ENCODE peak calls at places on chromosomes 2 and 18, in five cellular contexts. One of them, this sample, is unnamed.

GRCh38 chr2:23801396-23801795 is 125.5 kb downstream of the ATAD2B start:
- DNase-seq in psoas muscle: no peak
- DNase-seq in coronary artery: no peak
- DNase-seq in heart right ventricle: no peak
- DNase-seq in keratinocyte: no peak
- DNase-seq in this sample: no peak

GRCh38 chr2:106272202-106272807 is 78.2 kb upstream of the UXS1 start:
- DNase-seq in psoas muscle: no peak
- DNase-seq in coronary artery: no peak
- DNase-seq in heart right ventricle: no peak
- DNase-seq in keratinocyte: no peak
- DNase-seq in this sample: no peak

GRCh38 chr2:172927381-172928357 is 148.0 kb upstream of the MAP3K20 start:
- DNase-seq in psoas muscle: no peak
- DNase-seq in coronary artery: no peak
- DNase-seq in heart right ventricle: peak; percentile 28
- DNase-seq in keratinocyte: no peak
- DNase-seq in this sample: peak; percentile 84

GRCh38 chr2:56676966-56677365 is 493.2 kb downstream of the CCDC85A start:
- DNase-seq in psoas muscle: no peak
- DNase-seq in coronary artery: no peak
- DNase-seq in heart right ventricle: no peak
- DNase-seq in keratinocyte: no peak
- DNase-seq in this sample: no peak

GRCh38 chr2:95289251-95289650 is 7.9 kb upstream of the KCNIP3 start:
- DNase-seq in psoas muscle: no peak
- DNase-seq in coronary artery: no peak
- DNase-seq in heart right ventricle: no peak
- DNase-seq in keratinocyte: no peak
- DNase-seq in this sample: no peak

GRCh38 chr2:204343685-204344084 is 201.6 kb upstream of the PARD3B start:
- DNase-seq in psoas muscle: no peak
- DNase-seq in coronary artery: no peak
- DNase-seq in heart right ventricle: no peak
- DNase-seq in keratinocyte: no peak
- DNase-seq in this sample: no peak

GRCh38 chr18:46916551-46917107 is 678 bp downstream of the PIAS2 start:
- DNase-seq in psoas muscle: no peak
- DNase-seq in coronary artery: no peak
- DNase-seq in heart right ventricle: peak; percentile 19
- DNase-seq in keratinocyte: no peak
- DNase-seq in this sample: peak; percentile 11

GRCh38 chr18:10230072-10230471 is 224.4 kb upstream of the APCDD1 start:
- DNase-seq in psoas muscle: no peak
- DNase-seq in coronary artery: no peak
- DNase-seq in heart right ventricle: no peak
- DNase-seq in keratinocyte: peak; percentile 81
- DNase-seq in this sample: peak; percentile 91

GRCh38 chr18:39776766-39777165 is 2178.3 kb upstream of the PIK3C3 start:
- DNase-seq in psoas muscle: no peak
- DNase-seq in coronary artery: no peak
- DNase-seq in heart right ventricle: no peak
- DNase-seq in keratinocyte: no peak
- DNase-seq in this sample: no peak

GRCh38 chr2:19675856-19676460 is 225.8 kb downstream of the TTC32 start:
- DNase-seq in psoas muscle: no peak
- DNase-seq in coronary artery: peak; percentile 56
- DNase-seq in heart right ventricle: no peak
- DNase-seq in keratinocyte: no peak
- DNase-seq in this sample: no peak

GRCh38 chr2:234290671-234291070 is 206.2 kb downstream of the ARL4C start:
- DNase-seq in psoas muscle: no peak
- DNase-seq in coronary artery: no peak
- DNase-seq in heart right ventricle: no peak
- DNase-seq in keratinocyte: peak; percentile 68
- DNase-seq in this sample: no peak

GRCh38 chr18:23237524-23238151 is 102.4 kb downstream of the CABLES1 start:
- DNase-seq in psoas muscle: peak; percentile 76
- DNase-seq in coronary artery: peak; percentile 89
- DNase-seq in heart right ventricle: peak; percentile 53
- DNase-seq in keratinocyte: no peak
- DNase-seq in this sample: peak; percentile 54

GRCh38 chr18:46335551-46336059 is 231.4 kb downstream of the HAUS1 start:
- DNase-seq in psoas muscle: peak; percentile 49
- DNase-seq in coronary artery: no peak
- DNase-seq in heart right ventricle: no peak
- DNase-seq in keratinocyte: no peak
- DNase-seq in this sample: no peak

GRCh38 chr2:10947005-10947440 is 35.3 kb downstream of the KCNF1 start:
- DNase-seq in psoas muscle: no peak
- DNase-seq in coronary artery: no peak
- DNase-seq in heart right ventricle: no peak
- DNase-seq in keratinocyte: peak; percentile 50
- DNase-seq in this sample: peak; percentile 37

GRCh38 chr2:177547122-177547521 is 154.5 kb downstream of the AGPS start:
- DNase-seq in psoas muscle: no peak
- DNase-seq in coronary artery: no peak
- DNase-seq in heart right ventricle: no peak
- DNase-seq in keratinocyte: no peak
- DNase-seq in this sample: no peak

GRCh38 chr2:218285604-218286003 is 6.7 kb downstream of the TMBIM1 start:
- DNase-seq in psoas muscle: peak; percentile 91
- DNase-seq in coronary artery: peak; percentile 90
- DNase-seq in heart right ventricle: peak; percentile 76
- DNase-seq in keratinocyte: no peak
- DNase-seq in this sample: no peak

GRCh38 chr2:62724886-62725711 is 19.6 kb downstream of the EHBP1 start:
- DNase-seq in psoas muscle: no peak
- DNase-seq in coronary artery: no peak
- DNase-seq in heart right ventricle: no peak
- DNase-seq in keratinocyte: no peak
- DNase-seq in this sample: no peak

GRCh38 chr2:58101500-58101899 is 54.9 kb downstream of the VRK2 start:
- DNase-seq in psoas muscle: no peak
- DNase-seq in coronary artery: no peak
- DNase-seq in heart right ventricle: no peak
- DNase-seq in keratinocyte: no peak
- DNase-seq in this sample: no peak

GRCh38 chr18:9109523-9109922 is 7.0 kb downstream of the NDUFV2 start:
- DNase-seq in psoas muscle: no peak
- DNase-seq in coronary artery: no peak
- DNase-seq in heart right ventricle: no peak
- DNase-seq in keratinocyte: no peak
- DNase-seq in this sample: no peak

GRCh38 chr2:131475831-131476230 is at the start of gene TUBA3D:
- DNase-seq in psoas muscle: no peak
- DNase-seq in coronary artery: no peak
- DNase-seq in heart right ventricle: no peak
- DNase-seq in keratinocyte: no peak
- DNase-seq in this sample: no peak

DNA sequence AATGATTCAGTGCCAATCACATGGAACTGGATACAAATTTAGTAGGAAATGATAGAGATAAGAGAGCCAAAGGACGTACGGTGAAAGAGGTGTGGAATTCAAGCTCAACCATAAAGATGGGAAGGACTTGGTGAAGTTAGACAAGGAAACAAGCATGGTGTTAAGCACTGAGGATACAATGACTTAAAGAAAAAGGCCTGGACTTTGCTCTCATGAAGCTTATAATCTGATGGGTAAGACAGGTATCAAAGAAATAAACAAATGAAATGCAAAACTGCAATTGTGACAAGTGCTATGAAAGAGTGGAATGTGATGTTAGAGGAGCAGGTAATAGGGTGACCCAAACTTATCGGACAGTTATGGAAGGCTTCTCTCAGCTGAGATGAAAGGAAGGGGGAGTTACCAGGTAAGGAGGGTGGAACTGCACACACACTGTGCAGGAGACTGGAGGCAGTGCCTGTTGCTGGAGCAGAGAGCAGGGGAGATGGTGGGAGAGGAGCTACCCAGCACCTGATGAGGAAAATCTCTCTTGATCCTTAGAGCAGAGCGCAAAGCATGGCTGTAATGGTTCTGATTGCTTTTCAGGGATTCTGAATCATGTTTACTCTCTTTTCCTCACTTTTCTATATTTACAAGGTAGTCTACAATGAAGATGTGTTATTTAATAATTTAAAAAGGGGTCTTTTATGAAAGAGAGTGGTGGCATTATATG is 107.6 kb upstream of the BZW1 start:
- DNase-seq in psoas muscle: no peak
- DNase-seq in coronary artery: no peak
- DNase-seq in heart right ventricle: no peak
- DNase-seq in keratinocyte: no peak
- DNase-seq in this sample: no peak
- H3K27ac ChIP-seq in psoas muscle: no peak overlapping the region
- H3K27ac ChIP-seq in coronary artery: no peak overlapping the region
- H3K27ac ChIP-seq in heart right ventricle: no peak overlapping the region
- H3K27ac ChIP-seq in keratinocyte: no peak overlapping the region
- H3K27ac ChIP-seq in this sample: no peak overlapping the region

GRCh38 chr2:84870306-84870705 is 10.6 kb downstream of the TRABD2A start:
- DNase-seq in psoas muscle: no peak
- DNase-seq in coronary artery: peak; percentile 64
- DNase-seq in heart right ventricle: no peak
- DNase-seq in keratinocyte: no peak
- DNase-seq in this sample: no peak
- TF ChIP-seq CTCF in psoas muscle: no peak
- TF ChIP-seq CTCF in coronary artery: no peak
- TF ChIP-seq CTCF in heart right ventricle: no peak
- TF ChIP-seq CTCF in keratinocyte: peak; percentile 5
- TF ChIP-seq CTCF in this sample: no peak

GRCh38 chr2:230908094-230908594 is 16.9 kb downstream of the GPR55 start:
- DNase-seq in psoas muscle: no peak
- DNase-seq in coronary artery: no peak
- DNase-seq in heart right ventricle: no peak
- DNase-seq in keratinocyte: no peak
- DNase-seq in this sample: no peak
- H3K27ac ChIP-seq in psoas muscle: no peak overlapping the region
- H3K27ac ChIP-seq in coronary artery: no peak overlapping the region
- H3K27ac ChIP-seq in heart right ventricle: no peak overlapping the region
- H3K27ac ChIP-seq in keratinocyte: no peak overlapping the region
- H3K27ac ChIP-seq in this sample: no peak overlapping the region

GRCh38 chr18:1499265-1499664 is 594.6 kb downstream of the ADCYAP1 start:
- DNase-seq in psoas muscle: no peak
- DNase-seq in coronary artery: no peak
- DNase-seq in heart right ventricle: no peak
- DNase-seq in keratinocyte: no peak
- DNase-seq in this sample: no peak
- TF ChIP-seq CTCF in psoas muscle: no peak
- TF ChIP-seq CTCF in coronary artery: no peak
- TF ChIP-seq CTCF in heart right ventricle: peak; percentile 11
- TF ChIP-seq CTCF in keratinocyte: no peak
- TF ChIP-seq CTCF in this sample: no peak

DNA sequence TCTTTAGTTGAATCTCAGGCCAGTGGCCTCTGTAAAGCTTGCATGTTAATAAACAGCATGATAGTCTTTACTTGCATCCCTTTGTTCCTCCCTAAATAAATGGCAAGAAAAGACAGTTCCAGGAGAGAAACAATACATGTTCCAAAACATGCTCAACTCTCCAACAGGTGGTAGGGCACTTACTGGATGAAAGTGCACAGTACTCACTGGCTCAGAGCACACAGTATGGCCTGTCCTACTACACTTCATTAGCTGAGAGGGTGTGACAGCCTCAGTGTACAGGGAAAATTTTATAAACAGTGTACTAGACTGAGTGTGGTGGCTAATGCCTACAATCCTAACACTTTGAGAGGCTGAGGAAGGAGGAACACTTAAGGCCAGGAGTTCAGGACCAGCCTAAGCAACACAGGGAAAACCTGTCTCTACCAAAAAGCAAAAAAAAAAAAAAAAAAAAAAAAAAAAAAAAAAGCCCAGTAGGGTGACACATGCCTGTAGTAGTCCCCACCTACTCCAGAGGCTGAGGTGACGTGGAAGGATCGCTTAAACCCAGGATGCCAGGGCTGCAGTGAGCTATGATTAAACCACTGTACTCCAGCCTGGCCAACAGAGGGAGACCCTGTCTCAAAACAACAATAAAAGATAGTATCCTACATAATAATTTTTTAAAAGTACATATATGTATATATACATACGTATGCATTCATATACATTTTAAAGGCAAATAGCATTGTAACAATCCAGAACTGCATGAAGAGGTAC is 51.9 kb downstream of the SOS1 start:
- DNase-seq in psoas muscle: no peak
- DNase-seq in coronary artery: no peak
- DNase-seq in heart right ventricle: no peak
- DNase-seq in keratinocyte: peak; percentile 33
- DNase-seq in this sample: peak; percentile 51
- H3K27ac ChIP-seq in psoas muscle: no peak overlapping the region
- H3K27ac ChIP-seq in coronary artery: no peak overlapping the region
- H3K27ac ChIP-seq in heart right ventricle: no peak overlapping the region
- H3K27ac ChIP-seq in keratinocyte: peak overlapping the region; percentile 68
- H3K27ac ChIP-seq in this sample: no peak overlapping the region

GRCh38 chr2:102042196-102043041 is 50.7 kb downstream of the IL1R2 start:
- DNase-seq in psoas muscle: no peak
- DNase-seq in coronary artery: no peak
- DNase-seq in heart right ventricle: no peak
- DNase-seq in keratinocyte: no peak
- DNase-seq in this sample: no peak
- TF ChIP-seq CTCF in psoas muscle: no peak
- TF ChIP-seq CTCF in coronary artery: no peak
- TF ChIP-seq CTCF in heart right ventricle: no peak
- TF ChIP-seq CTCF in keratinocyte: no peak
- TF ChIP-seq CTCF in this sample: no peak

DNA sequence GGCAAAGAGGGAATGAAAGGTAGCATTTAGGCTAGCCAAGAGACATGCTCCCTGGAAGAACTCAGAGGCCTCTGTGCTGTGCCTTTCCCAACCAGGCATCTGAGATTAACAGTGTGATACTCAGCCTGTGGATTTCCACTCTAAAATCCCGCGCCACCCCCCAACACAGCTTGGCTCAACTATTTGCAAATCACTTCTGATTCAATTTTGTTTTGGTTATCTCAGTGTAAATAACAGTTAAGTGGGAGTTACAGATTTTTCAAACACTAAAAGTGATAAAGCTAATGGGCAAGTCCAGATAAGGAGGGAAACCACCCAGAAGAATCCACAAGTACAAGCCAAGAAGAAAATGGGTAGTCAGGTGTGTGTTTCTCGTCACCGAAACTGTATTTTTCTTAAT is 1.4 kb upstream of the NRP2 start:
- DNase-seq in psoas muscle: no peak
- DNase-seq in coronary artery: no peak
- DNase-seq in heart right ventricle: no peak
- DNase-seq in keratinocyte: no peak
- DNase-seq in this sample: no peak
- H3K27ac ChIP-seq in psoas muscle: no peak overlapping the region
- H3K27ac ChIP-seq in coronary artery: no peak overlapping the region
- H3K27ac ChIP-seq in heart right ventricle: no peak overlapping the region
- H3K27ac ChIP-seq in keratinocyte: peak overlapping the region; percentile 91
- H3K27ac ChIP-seq in this sample: no peak overlapping the region

This sample was measured in brain microvascular endothelial cell.